ENCODE peak calls at places on chromosomes 13 and 19, in four cellular contexts. One of them, this sample, is unnamed. For H3K4me1 and H3K9me3, the result is how much of the 10 kb centered on the place peaks cover.

GRCh38 chr13:75423946-75424345 is 58.0 kb downstream of the TBC1D4 start:
- DNase-seq in lung: no peak
- DNase-seq in IMR-90: no peak
- DNase-seq in small intestine: no peak
- DNase-seq in this sample: no peak

GRCh38 chr19:10566658-10567410 is 1.0 kb upstream of the KRI1 start:
- DNase-seq in IMR-90: no peak
- DNase-seq in lung: no peak
- DNase-seq in small intestine: no peak
- DNase-seq in this sample: peak

GRCh38 chr13:33859691-33860303 is 41.8 kb downstream of the RFC3 start:
- DNase-seq in small intestine: no peak
- DNase-seq in IMR-90: no peak
- DNase-seq in lung: no peak
- DNase-seq in this sample: no peak

GRCh38 chr13:39297664-39298171 is 259.5 kb downstream of the NHLRC3 start:
- DNase-seq in lung: no peak
- DNase-seq in IMR-90: peak
- DNase-seq in small intestine: no peak
- DNase-seq in this sample: no peak

GRCh38 chr19:50361290-50362029 is 4.0 kb downstream of the NAPSA start:
- DNase-seq in small intestine: no peak
- DNase-seq in IMR-90: no peak
- DNase-seq in lung: peak
- DNase-seq in this sample: no peak

GRCh38 chr13:99528547-99528946 is 27.3 kb downstream of the TM9SF2 start:
- DNase-seq in lung: no peak
- DNase-seq in small intestine: peak
- DNase-seq in IMR-90: no peak
- DNase-seq in this sample: no peak

GRCh38 chr19:41323430-41324125 is 13.6 kb downstream of the CCDC97 start:
- DNase-seq in IMR-90: peak
- DNase-seq in small intestine: no peak
- DNase-seq in lung: no peak
- DNase-seq in this sample: peak

GRCh38 chr13:99124695-99125334 is 75.8 kb upstream of the UBAC2 start:
- DNase-seq in IMR-90: peak
- DNase-seq in small intestine: peak
- DNase-seq in lung: no peak
- DNase-seq in this sample: no peak

GRCh38 chr19:48391100-48392005 is at the start of gene KDELR1:
- DNase-seq in lung: peak
- DNase-seq in IMR-90: peak
- DNase-seq in small intestine: peak
- DNase-seq in this sample: peak

GRCh38 chr13:110284809-110285519 is 22.0 kb downstream of the COL4A1 start:
- DNase-seq in lung: no peak
- DNase-seq in small intestine: no peak
- DNase-seq in IMR-90: no peak
- DNase-seq in this sample: no peak

GRCh38 chr19:39413903-39414608 is 1.6 kb downstream of the PLEKHG2 start:
- DNase-seq in small intestine: no peak
- DNase-seq in lung: no peak
- DNase-seq in IMR-90: peak
- DNase-seq in this sample: peak

GRCh38 chr13:98525452-98525851 is 51.5 kb downstream of the STK24 start:
- DNase-seq in lung: no peak
- DNase-seq in IMR-90: no peak
- DNase-seq in small intestine: no peak
- DNase-seq in this sample: no peak

GRCh38 chr19:48239582-48240141 is 16.1 kb downstream of the CARD8 start:
- DNase-seq in lung: no peak
- DNase-seq in IMR-90: peak
- DNase-seq in small intestine: no peak
- DNase-seq in this sample: no peak

GRCh38 chr19:48629297-48629598 is 7.9 kb downstream of the DBP start:
- DNase-seq in lung: no peak
- DNase-seq in small intestine: no peak
- DNase-seq in IMR-90: no peak
- DNase-seq in this sample: no peak

GRCh38 chr19:12628040-12629022 is 17.6 kb downstream of the ZNF791 start:
- DNase-seq in small intestine: no peak
- DNase-seq in IMR-90: peak
- DNase-seq in lung: no peak
- DNase-seq in this sample: no peak

GRCh38 chr13:46041335-46041934 is 11.1 kb downstream of the ZC3H13 start:
- DNase-seq in IMR-90: peak
- DNase-seq in lung: no peak
- DNase-seq in small intestine: no peak
- DNase-seq in this sample: no peak

GRCh38 chr19:2391118-2391725 is 31.2 kb downstream of the TMPRSS9 start:
- DNase-seq in lung: no peak
- DNase-seq in small intestine: peak
- DNase-seq in IMR-90: peak
- DNase-seq in this sample: peak

GRCh38 chr19:8505680-8506401 is 3.4 kb upstream of the PRAM1 start:
- DNase-seq in IMR-90: peak
- DNase-seq in lung: peak
- DNase-seq in small intestine: peak
- DNase-seq in this sample: peak

GRCh38 chr13:113835461-113836274 is 28.2 kb downstream of the GAS6 start:
- DNase-seq in lung: no peak
- DNase-seq in IMR-90: peak
- DNase-seq in small intestine: no peak
- DNase-seq in this sample: peak

GRCh38 chr13:70104481-70104880 is 3.1 kb upstream of the ATXN8OS start:
- DNase-seq in lung: no peak
- DNase-seq in small intestine: no peak
- DNase-seq in IMR-90: no peak
- DNase-seq in this sample: no peak

GRCh38 chr19:14149509-14149994 is 13.2 kb upstream of the ASF1B start:
- DNase-seq in small intestine: peak
- DNase-seq in IMR-90: no peak
- DNase-seq in lung: peak
- DNase-seq in this sample: peak

GRCh38 chr13:23986619-23987018 is 89.3 kb upstream of the C1QTNF9B start:
- DNase-seq in small intestine: no peak
- DNase-seq in IMR-90: peak
- DNase-seq in lung: no peak
- DNase-seq in this sample: no peak

GRCh38 chr13:113428469-113428865 is 24.8 kb downstream of the ADPRHL1 start:
- DNase-seq in small intestine: no peak
- DNase-seq in lung: no peak
- DNase-seq in IMR-90: no peak
- DNase-seq in this sample: no peak

GRCh38 chr13:46168341-46168740 is 13.6 kb downstream of the LCP1 start:
- DNase-seq in IMR-90: no peak
- DNase-seq in lung: no peak
- DNase-seq in small intestine: no peak
- DNase-seq in this sample: no peak

GRCh38 chr13:52851153-52851962 is 2.9 kb upstream of the PCDH8 start:
- DNase-seq in small intestine: peak
- DNase-seq in lung: peak
- DNase-seq in IMR-90: no peak
- DNase-seq in this sample: no peak

GRCh38 chr13:91586609-91587008 is 188.2 kb downstream of the GPC5 start:
- DNase-seq in IMR-90: no peak
- DNase-seq in small intestine: no peak
- DNase-seq in lung: no peak
- DNase-seq in this sample: no peak

GRCh38 chr13:94305463-94305862 is 174.0 kb downstream of the DCT start:
- DNase-seq in IMR-90: peak
- DNase-seq in small intestine: no peak
- DNase-seq in lung: no peak
- DNase-seq in this sample: peak

GRCh38 chr13:43087960-43088580 is 64.7 kb downstream of the DNAJC15 start:
- DNase-seq in small intestine: peak
- DNase-seq in IMR-90: peak
- DNase-seq in lung: no peak
- DNase-seq in this sample: peak

GRCh38 chr13:27359203-27359821 is 65.1 kb upstream of the GTF3A start:
- DNase-seq in lung: peak
- DNase-seq in IMR-90: peak
- DNase-seq in small intestine: peak
- DNase-seq in this sample: peak

GRCh38 chr19:18698321-18699167 is 15.1 kb downstream of the CRTC1 start:
- DNase-seq in IMR-90: no peak
- DNase-seq in small intestine: no peak
- DNase-seq in lung: no peak
- DNase-seq in this sample: no peak

GRCh38 chr19:49058592-49058991 is 1.0 kb upstream of the CGB7 start:
- DNase-seq in small intestine: no peak
- DNase-seq in IMR-90: peak
- DNase-seq in lung: no peak
- DNase-seq in this sample: no peak

GRCh38 chr19:34838753-34839431 is 65.9 kb upstream of the ZNF599 start:
- DNase-seq in lung: no peak
- DNase-seq in IMR-90: no peak
- DNase-seq in small intestine: peak
- DNase-seq in this sample: peak

GRCh38 chr13:93762703-93763102 is 536.1 kb downstream of the GPC6 start:
- DNase-seq in lung: no peak
- DNase-seq in IMR-90: no peak
- DNase-seq in small intestine: no peak
- DNase-seq in this sample: no peak

GRCh38 chr19:56639217-56639616 is 3.7 kb upstream of the SMIM17 start:
- DNase-seq in IMR-90: peak
- DNase-seq in lung: no peak
- DNase-seq in small intestine: no peak
- DNase-seq in this sample: no peak

GRCh38 chr13:104021806-104022397 is 955.7 kb upstream of the SLC10A2 start:
- DNase-seq in lung: no peak
- DNase-seq in small intestine: no peak
- DNase-seq in IMR-90: no peak
- DNase-seq in this sample: no peak

DNA sequence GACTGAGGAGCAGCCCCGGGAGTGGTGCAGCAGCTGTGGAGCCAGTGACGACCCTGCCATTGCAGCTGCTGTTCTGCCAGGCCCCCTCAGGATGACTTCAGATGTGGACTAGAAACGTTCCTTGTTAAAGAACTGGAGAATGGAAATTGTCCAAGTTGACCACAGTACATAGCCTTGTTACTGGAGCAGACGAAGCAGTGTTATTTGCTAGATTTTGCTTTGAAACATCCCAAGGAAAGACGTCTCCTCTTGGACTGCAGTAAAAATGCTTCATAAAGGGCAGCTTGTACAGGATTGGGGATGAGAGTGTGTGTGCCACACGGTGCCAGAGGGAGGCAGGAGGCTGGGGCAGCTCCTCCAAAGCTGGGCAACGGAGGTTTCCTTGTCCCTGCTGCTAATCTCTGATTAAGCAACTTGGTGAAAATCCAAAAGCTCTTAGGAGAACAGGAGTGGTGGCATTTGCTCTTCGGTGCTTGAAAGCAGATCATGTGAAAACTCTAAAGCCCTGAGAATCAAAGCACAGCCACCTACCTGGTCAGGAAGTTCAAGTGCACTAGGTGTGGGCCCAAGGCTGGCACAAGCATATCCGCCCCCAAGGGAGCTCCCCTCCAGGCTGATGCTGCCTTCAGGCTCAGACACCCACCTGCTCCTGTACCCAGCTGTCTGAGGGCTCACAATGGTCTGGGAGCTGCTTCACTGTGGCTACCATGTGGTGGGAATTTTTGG is 34.5 kb downstream of the SHISA2 start:
- DNase-seq in small intestine: no peak
- DNase-seq in IMR-90: no peak
- DNase-seq in lung: peak
- DNase-seq in this sample: no peak
- H3K4me1 ChIP-seq in small intestine: under half
- H3K4me1 ChIP-seq in IMR-90: under half
- H3K4me1 ChIP-seq in lung: under half
- H3K4me1 ChIP-seq in this sample: under half

DNA sequence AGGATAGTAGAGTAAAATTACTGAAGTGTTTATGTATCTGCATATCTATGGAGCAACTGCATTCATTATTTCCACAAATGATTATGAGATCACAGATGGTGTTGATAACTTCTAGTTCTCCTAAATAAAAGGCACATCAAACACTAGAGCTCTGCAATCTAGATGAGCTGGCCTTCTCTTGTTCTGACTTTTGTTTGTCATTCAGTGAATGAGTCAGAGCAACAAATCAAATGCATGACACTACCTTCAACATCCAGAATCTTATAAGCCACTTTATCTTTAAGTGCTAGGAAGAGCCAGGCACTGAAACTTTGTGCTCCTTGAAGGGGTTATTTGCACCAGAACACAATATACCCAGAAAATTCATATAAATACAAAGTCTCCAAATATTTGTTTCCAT is 456.0 kb downstream of the PCDH17 start:
- DNase-seq in IMR-90: no peak
- DNase-seq in lung: no peak
- DNase-seq in small intestine: no peak
- DNase-seq in this sample: no peak
- H3K9me3 ChIP-seq in IMR-90: under half
- H3K9me3 ChIP-seq in lung: under half
- H3K9me3 ChIP-seq in small intestine: under half
- H3K9me3 ChIP-seq in this sample: under half

GRCh38 chr13:21014666-21015170 is 46.7 kb downstream of the LATS2 start:
- DNase-seq in small intestine: no peak
- DNase-seq in lung: no peak
- DNase-seq in IMR-90: peak
- DNase-seq in this sample: peak

GRCh38 chr13:21013682-21014038 is 47.7 kb downstream of the LATS2 start:
- DNase-seq in small intestine: no peak
- DNase-seq in lung: no peak
- DNase-seq in IMR-90: no peak
- DNase-seq in this sample: no peak

GRCh38 chr13:21014139-21014665 is 47.2 kb downstream of the LATS2 start:
- DNase-seq in lung: no peak
- DNase-seq in small intestine: no peak
- DNase-seq in IMR-90: no peak
- DNase-seq in this sample: no peak

GRCh38 chr13:21016487-21016886 is 44.9 kb downstream of the LATS2 start:
- DNase-seq in IMR-90: no peak
- DNase-seq in small intestine: no peak
- DNase-seq in lung: no peak
- DNase-seq in this sample: no peak

DNA sequence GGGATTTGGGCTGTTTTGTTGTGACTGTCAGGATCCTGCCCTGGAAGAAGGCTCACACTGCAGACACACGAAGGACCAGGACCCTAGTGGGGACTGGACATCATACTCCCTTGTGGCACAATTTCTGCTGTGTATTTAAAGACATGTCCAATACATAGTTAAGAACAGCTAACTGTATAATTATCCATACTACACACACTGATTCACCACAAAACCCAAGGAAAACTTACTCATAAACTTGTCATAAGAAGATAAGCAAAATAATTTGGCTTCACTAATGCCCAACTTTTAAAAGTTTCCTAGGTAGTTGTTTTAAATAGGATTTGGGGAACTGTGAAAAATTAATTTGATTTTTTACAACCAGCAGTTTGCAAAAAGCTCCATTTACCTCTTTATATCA is 46.1 kb downstream of the LATS2 start:
- DNase-seq in lung: no peak
- DNase-seq in small intestine: no peak
- DNase-seq in IMR-90: peak
- DNase-seq in this sample: no peak
- H3K4me1 ChIP-seq in lung: under half
- H3K4me1 ChIP-seq in small intestine: under half
- H3K4me1 ChIP-seq in IMR-90: under half
- H3K4me1 ChIP-seq in this sample: half or more

GRCh38 chr19:31103228-31103627 is 246.0 kb downstream of the TSHZ3 start:
- DNase-seq in small intestine: no peak
- DNase-seq in lung: no peak
- DNase-seq in IMR-90: no peak
- DNase-seq in this sample: no peak
- H3K9me3 ChIP-seq in small intestine: under half
- H3K9me3 ChIP-seq in lung: under half
- H3K9me3 ChIP-seq in IMR-90: under half
- H3K9me3 ChIP-seq in this sample: under half